ENCODE peak calls at places on chromosomes 1 and 21, in nine cellular contexts. W is MV-4-11; E is CD4-positive, alpha-beta memory T cell; B is stromal cell of bone marrow; Z is HTR-8/SVneo; H is fibroblast of the aortic adventitia; T is left ventricle myocardium inferior; O is fibroblast of pulmonary artery; M is AG10803. P is an unnamed sample.

GRCh38 chr1:14725641-14726213 is 127.2 kb downstream of the KAZN start:
- DNase-seq in W (no peak), E (no peak), B (no peak), Z (no peak), H (no peak), T (no peak), O (no peak), M (no peak), P (no peak)

GRCh38 chr1:30998887-30999286 is 66.6 kb downstream of the PUM1 start:
- DNase-seq in W (no peak), E (no peak), B (no peak), Z (no peak), H (no peak), T (no peak), O (no peak), M (no peak), P (no peak)

GRCh38 chr1:41404308-41404755 is 43.1 kb downstream of the FOXO6 start:
- DNase-seq in W (no peak), E (peak), B (no peak), Z (peak), H (no peak), T (no peak), O (peak), M (peak), P (no peak)

GRCh38 chr1:106727171-106727570 is 329.3 kb upstream of the PRMT6 start:
- DNase-seq in W (peak), E (no peak), B (no peak), Z (no peak), H (no peak), T (no peak), O (no peak), M (no peak), P (no peak)

GRCh38 chr1:163596541-163597258 is 274.9 kb downstream of the NUF2 start:
- DNase-seq in W (no peak), E (no peak), B (no peak), Z (no peak), H (no peak), T (no peak), O (no peak), M (no peak), P (no peak)

GRCh38 chr1:2025491-2025981 is 6.4 kb downstream of the GABRD start:
- DNase-seq in W (peak), E (no peak), B (no peak), Z (no peak), H (no peak), T (peak), O (no peak), M (no peak), P (no peak)

GRCh38 chr1:167666416-167666815 is 36.4 kb downstream of the RCSD1 start:
- DNase-seq in W (no peak), E (no peak), B (peak), Z (no peak), H (peak), T (no peak), O (peak), M (peak), P (no peak)

GRCh38 chr1:8027748-8028631 is 1.9 kb upstream of the ERRFI1 start:
- DNase-seq in W (no peak), E (no peak), B (peak), Z (no peak), H (peak), T (no peak), O (peak), M (peak), P (no peak)

GRCh38 chr1:23555225-23555801 is 4.0 kb downstream of the ID3 start:
- DNase-seq in W (no peak), E (no peak), B (no peak), Z (no peak), H (peak), T (no peak), O (peak), M (peak), P (no peak)

GRCh38 chr1:232622981-232623380 is 7.0 kb downstream of the SIPA1L2 start:
- DNase-seq in W (no peak), E (no peak), B (no peak), Z (no peak), H (no peak), T (no peak), O (no peak), M (no peak), P (no peak)

GRCh38 chr1:77585610-77586314 is 96.7 kb downstream of the ZZZ3 start:
- DNase-seq in W (no peak), E (no peak), B (no peak), Z (no peak), H (no peak), T (no peak), O (no peak), M (no peak), P (no peak)

GRCh38 chr1:212459656-212460055 is 26.9 kb downstream of the NENF start:
- DNase-seq in W (no peak), E (no peak), B (no peak), Z (no peak), H (no peak), T (no peak), O (no peak), M (no peak), P (no peak)

GRCh38 chr1:54361342-54361741 is 44.9 kb downstream of the SSBP3 start:
- DNase-seq in W (no peak), E (no peak), B (no peak), Z (no peak), H (no peak), T (no peak), O (no peak), M (no peak), P (no peak)

GRCh38 chr1:6234502-6235295 is 1.1 kb downstream of the ICMT start:
- DNase-seq in W (no peak), E (no peak), B (peak), Z (peak), H (peak), T (no peak), O (no peak), M (peak), P (no peak)

GRCh38 chr1:8962812-8963669 is 17.4 kb downstream of the CA6 start:
- DNase-seq in W (peak), E (no peak), B (no peak), Z (peak), H (peak), T (peak), O (peak), M (peak), P (no peak)

GRCh38 chr1:2982615-2983318 is 38.5 kb upstream of the ACTRT2 start:
- DNase-seq in W (no peak), E (no peak), B (no peak), Z (no peak), H (no peak), T (peak), O (no peak), M (no peak), P (no peak)

GRCh38 chr1:204493145-204493881 is 1.3 kb downstream of the PIK3C2B start:
- DNase-seq in W (peak), E (peak), B (no peak), Z (no peak), H (peak), T (peak), O (peak), M (peak), P (no peak)

GRCh38 chr1:175497501-175497900 is 245.9 kb downstream of the TNR start:
- DNase-seq in W (no peak), E (no peak), B (no peak), Z (no peak), H (no peak), T (no peak), O (no peak), M (no peak), P (no peak)

GRCh38 chr1:225464851-225465792 is 37.3 kb upstream of the LBR start:
- DNase-seq in W (no peak), E (no peak), B (no peak), Z (no peak), H (no peak), T (no peak), O (no peak), M (no peak), P (no peak)

GRCh38 chr21:20016431-20017005 is 981.7 kb upstream of the NCAM2 start:
- DNase-seq in W (no peak), E (no peak), B (no peak), Z (no peak), H (no peak), T (no peak), O (no peak), M (no peak), P (no peak)

GRCh38 chr1:77889240-77889637 is 815 bp downstream of the NEXN start:
- DNase-seq in W (no peak), E (no peak), B (peak), Z (peak), H (peak), T (no peak), O (peak), M (peak), P (no peak)

GRCh38 chr1:224623310-224623714 is 7.2 kb downstream of the CNIH3 start:
- DNase-seq in W (peak), E (no peak), B (no peak), Z (peak), H (no peak), T (no peak), O (no peak), M (peak), P (no peak)